ENCODE peak calls at places on chromosomes 6 and 20, in six cellular contexts. I is cardiac fibroblast, B is astrocyte of the spinal cord, D is fibroblast of mammary gland, P is right lobe of liver, V is HL-60. Q is an unnamed sample.

GRCh38 chr6:125857846-125858245 is 67.1 kb downstream of the NCOA7 start:
- DNase-seq in D (no peak), V (no peak), I (no peak), B (no peak), P (no peak), Q (no peak)

GRCh38 chr6:159989882-159990480 is 21.1 kb downstream of the IGF2R start:
- DNase-seq in B (peak; percentile 46), V (peak; percentile 53), P (no peak), I (no peak), D (peak; percentile 71), Q (no peak)

GRCh38 chr6:16837217-16837972 is 76.1 kb upstream of the ATXN1 start:
- DNase-seq in P (no peak), B (no peak), D (no peak), V (no peak), I (peak; percentile 5), Q (no peak)

GRCh38 chr20:4017051-4017702 is 1.8 kb upstream of the RNF24 start:
- DNase-seq in D (no peak), V (peak; percentile 71), B (no peak), I (no peak), P (no peak), Q (no peak)

GRCh38 chr20:40160151-40160550 is 528.9 kb downstream of the MAFB start:
- DNase-seq in B (peak; percentile 55), D (peak; percentile 64), V (peak; percentile 55), I (peak; percentile 73), P (no peak), Q (peak; percentile 82)

GRCh38 chr6:83708546-83708969 is 343 bp downstream of the SNAP91 start:
- DNase-seq in I (no peak), V (no peak), P (no peak), B (peak; percentile 13), D (no peak), Q (peak; percentile 9)

GRCh38 chr6:134060491-134061106 is 8.2 kb upstream of the SLC2A12 start:
- DNase-seq in P (no peak), V (no peak), I (peak; percentile 74), B (peak; percentile 75), D (peak; percentile 47), Q (peak; percentile 54)

GRCh38 chr20:8829232-8829631 is 239.7 kb upstream of the PLCB4 start:
- DNase-seq in V (no peak), P (no peak), I (no peak), B (no peak), D (peak; percentile 16), Q (no peak)

GRCh38 chr6:46989384-46989783 is 52.7 kb downstream of the ADGRF1 start:
- DNase-seq in B (no peak), V (no peak), D (no peak), P (peak; percentile 36), I (peak; percentile 34), Q (no peak)

GRCh38 chr6:105091140-105091829 is 88.5 kb downstream of the POPDC3 start:
- DNase-seq in D (no peak), I (no peak), P (no peak), V (no peak), B (no peak), Q (no peak)

GRCh38 chr6:56484669-56485068 is 158.0 kb downstream of the DST start:
- DNase-seq in P (no peak), I (no peak), V (no peak), D (peak; percentile 70), B (peak; percentile 35), Q (peak; percentile 50)

DNA sequence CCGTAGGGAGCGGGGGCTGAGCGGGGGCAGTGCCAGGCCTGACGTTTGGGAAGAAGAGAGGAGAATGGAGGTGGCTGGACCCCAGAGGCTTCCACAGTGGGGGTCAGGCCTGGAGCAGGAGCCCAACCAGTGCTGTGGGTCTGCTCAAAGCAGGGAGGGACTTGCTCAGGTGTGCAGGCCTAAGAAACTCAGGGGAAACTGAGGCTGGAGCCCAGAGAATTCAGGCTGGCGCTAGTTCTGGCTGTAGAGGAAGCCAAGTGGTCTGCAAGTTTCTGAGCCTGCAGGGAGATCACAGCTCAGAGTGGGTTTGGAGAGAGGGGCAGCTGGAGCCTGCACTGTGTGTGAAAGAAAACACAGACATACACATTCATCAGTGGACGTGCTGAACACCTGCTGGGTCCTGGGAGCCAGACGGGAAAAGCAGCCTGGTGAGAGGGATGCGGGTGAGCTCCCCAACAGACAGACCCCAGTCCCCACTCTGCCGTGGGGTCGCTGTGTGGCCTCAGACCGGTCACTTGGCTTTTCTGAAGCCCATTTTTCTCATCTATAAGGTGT is 17.7 kb upstream of the FOXP4 start:
- DNase-seq in V (no peak), D (no peak), I (no peak), P (no peak), B (no peak), Q (no peak)
- H3K4me3 ChIP-seq in V (no peak overlapping the region), D (no peak overlapping the region), I (no peak overlapping the region), P (no peak overlapping the region), B (no peak overlapping the region), Q (no peak overlapping the region)

GRCh38 chr6:42138190-42138589 is 4.2 kb downstream of the C6orf132 start:
- DNase-seq in V (no peak), B (no peak), I (no peak), P (no peak), D (no peak), Q (no peak)

GRCh38 chr6:42135161-42135560 is 7.3 kb downstream of the C6orf132 start:
- DNase-seq in D (no peak), B (no peak), P (no peak), I (no peak), V (no peak), Q (no peak)

GRCh38 chr6:42137192-42137753 is 5.1 kb downstream of the C6orf132 start:
- DNase-seq in D (no peak), P (no peak), V (no peak), I (no peak), B (no peak), Q (no peak)

GRCh38 chr6:42135722-42136121 is 6.7 kb downstream of the C6orf132 start:
- DNase-seq in D (no peak), P (no peak), I (no peak), B (no peak), V (no peak), Q (no peak)

GRCh38 chr6:42136508-42137191 is 5.8 kb downstream of the C6orf132 start:
- DNase-seq in P (no peak), D (peak; percentile 70), I (peak; percentile 41), V (peak; percentile 8), B (peak; percentile 74), Q (peak; percentile 77)
- H3K4me3 ChIP-seq in P (no peak overlapping the region), D (no peak overlapping the region), I (no peak overlapping the region), V (no peak overlapping the region), B (no peak overlapping the region), Q (peak overlapping the region; percentile 28)

GRCh38 chr20:32907886-32908285 is 49.2 kb downstream of the EFCAB8 start:
- DNase-seq in I (no peak), V (no peak), D (no peak), P (no peak), B (no peak), Q (no peak)

GRCh38 chr20:32902456-32903420 is 44.0 kb downstream of the EFCAB8 start:
- DNase-seq in B (peak; percentile 42), P (peak; percentile 65), I (peak; percentile 61), V (peak; percentile 67), D (peak; percentile 51), Q (peak; percentile 64)

GRCh38 chr20:32906200-32906599 is 47.5 kb downstream of the EFCAB8 start:
- DNase-seq in B (no peak), I (no peak), V (no peak), D (no peak), P (no peak), Q (no peak)

GRCh38 chr20:32906871-32907495 is 48.3 kb downstream of the EFCAB8 start:
- DNase-seq in D (no peak), B (no peak), V (no peak), P (no peak), I (no peak), Q (no peak)

GRCh38 chr20:32903666-32904175 is 45.0 kb downstream of the EFCAB8 start:
- DNase-seq in B (no peak), V (no peak), I (no peak), D (no peak), P (no peak), Q (no peak)
- H3K4me3 ChIP-seq in B (no peak overlapping the region), V (no peak overlapping the region), I (no peak overlapping the region), D (no peak overlapping the region), P (no peak overlapping the region), Q (no peak overlapping the region)

GRCh38 chr20:15925376-15925775 is 647.9 kb downstream of the KIF16B start:
- DNase-seq in D (no peak), P (no peak), B (no peak), I (no peak), V (no peak), Q (no peak)

GRCh38 chr20:15924556-15924955 is 648.7 kb downstream of the KIF16B start:
- DNase-seq in D (no peak), I (no peak), B (no peak), V (no peak), P (no peak), Q (no peak)

GRCh38 chr20:15922556-15922955 is 650.7 kb downstream of the KIF16B start:
- DNase-seq in D (no peak), V (no peak), B (no peak), I (no peak), P (no peak), Q (no peak)

GRCh38 chr20:15919118-15919517 is 654.1 kb downstream of the KIF16B start:
- DNase-seq in B (no peak), I (no peak), P (no peak), D (no peak), V (no peak), Q (no peak)

GRCh38 chr20:15923030-15923776 is 650.0 kb downstream of the KIF16B start:
- DNase-seq in I (no peak), P (no peak), B (no peak), D (no peak), V (no peak), Q (no peak)
- H3K4me3 ChIP-seq in I (no peak overlapping the region), P (no peak overlapping the region), B (no peak overlapping the region), D (no peak overlapping the region), V (no peak overlapping the region), Q (no peak overlapping the region)

Q was measured in choroid plexus epithelial cell.